ENCODE peak calls at places on chromosomes 11 and 22, in five cellular contexts. One of them, this sample, is unnamed.

GRCh38 chr11:75934851-75935250 is 119.8 kb downstream of the UVRAG start:
- ATAC-seq in activated B cell treated with CpG ODN at 0.5 μM for 24 hours: no peak
- ATAC-seq in CD8-positive, alpha-beta T cell: no peak
- ATAC-seq in left lung: no peak
- ATAC-seq in heart right ventricle: no peak
- ATAC-seq in this sample: no peak

GRCh38 chr11:46710821-46711269 is 8.2 kb upstream of the F2 start:
- ATAC-seq in CD8-positive, alpha-beta T cell: no peak
- ATAC-seq in activated B cell treated with CpG ODN at 0.5 μM for 24 hours: no peak
- ATAC-seq in heart right ventricle: peak; percentile 92
- ATAC-seq in left lung: peak; percentile 72
- ATAC-seq in this sample: no peak

GRCh38 chr11:1839924-1840779 is 1.4 kb downstream of the TNNI2 start:
- ATAC-seq in heart right ventricle: no peak
- ATAC-seq in left lung: peak; percentile 48
- ATAC-seq in activated B cell treated with CpG ODN at 0.5 μM for 24 hours: peak; percentile 72
- ATAC-seq in CD8-positive, alpha-beta T cell: no peak
- ATAC-seq in this sample: peak; percentile 79

GRCh38 chr22:26763633-26764295 is 106.4 kb downstream of the MIAT start:
- ATAC-seq in heart right ventricle: no peak
- ATAC-seq in CD8-positive, alpha-beta T cell: no peak
- ATAC-seq in activated B cell treated with CpG ODN at 0.5 μM for 24 hours: no peak
- ATAC-seq in left lung: no peak
- ATAC-seq in this sample: no peak

GRCh38 chr11:35658028-35658948 is 4.3 kb upstream of the TRIM44 start:
- ATAC-seq in heart right ventricle: no peak
- ATAC-seq in left lung: no peak
- ATAC-seq in activated B cell treated with CpG ODN at 0.5 μM for 24 hours: no peak
- ATAC-seq in CD8-positive, alpha-beta T cell: no peak
- ATAC-seq in this sample: no peak

GRCh38 chr11:102757823-102758549 is 22.4 kb downstream of the MMP10 start:
- ATAC-seq in heart right ventricle: no peak
- ATAC-seq in left lung: peak; percentile 29
- ATAC-seq in activated B cell treated with CpG ODN at 0.5 μM for 24 hours: no peak
- ATAC-seq in CD8-positive, alpha-beta T cell: no peak
- ATAC-seq in this sample: no peak

GRCh38 chr11:21912280-21912679 is 280.6 kb upstream of the ANO5 start:
- ATAC-seq in CD8-positive, alpha-beta T cell: no peak
- ATAC-seq in activated B cell treated with CpG ODN at 0.5 μM for 24 hours: no peak
- ATAC-seq in left lung: peak; percentile 41
- ATAC-seq in heart right ventricle: no peak
- ATAC-seq in this sample: no peak

GRCh38 chr11:2156416-2157182 is 4.4 kb downstream of the INS start:
- ATAC-seq in CD8-positive, alpha-beta T cell: no peak
- ATAC-seq in activated B cell treated with CpG ODN at 0.5 μM for 24 hours: no peak
- ATAC-seq in heart right ventricle: peak; percentile 32
- ATAC-seq in left lung: peak; percentile 70
- ATAC-seq in this sample: no peak

GRCh38 chr11:15697437-15698236 is 582.9 kb downstream of the INSC start:
- ATAC-seq in left lung: no peak
- ATAC-seq in heart right ventricle: no peak
- ATAC-seq in activated B cell treated with CpG ODN at 0.5 μM for 24 hours: no peak
- ATAC-seq in CD8-positive, alpha-beta T cell: no peak
- ATAC-seq in this sample: peak; percentile 9

GRCh38 chr11:133104014-133104753 is 428.1 kb downstream of the OPCML start:
- ATAC-seq in heart right ventricle: no peak
- ATAC-seq in CD8-positive, alpha-beta T cell: no peak
- ATAC-seq in activated B cell treated with CpG ODN at 0.5 μM for 24 hours: no peak
- ATAC-seq in left lung: no peak
- ATAC-seq in this sample: no peak

GRCh38 chr11:38788591-38788990 is 2190.6 kb upstream of the RAG2 start:
- ATAC-seq in heart right ventricle: no peak
- ATAC-seq in CD8-positive, alpha-beta T cell: no peak
- ATAC-seq in activated B cell treated with CpG ODN at 0.5 μM for 24 hours: no peak
- ATAC-seq in left lung: no peak
- ATAC-seq in this sample: no peak

GRCh38 chr22:21045585-21046294 is at the start of gene LRRC74B:
- ATAC-seq in left lung: peak; percentile 97
- ATAC-seq in CD8-positive, alpha-beta T cell: peak; percentile 89
- ATAC-seq in activated B cell treated with CpG ODN at 0.5 μM for 24 hours: peak; percentile 92
- ATAC-seq in heart right ventricle: peak; percentile 92
- ATAC-seq in this sample: peak; percentile 95

GRCh38 chr11:74519719-74520118 is 26.2 kb upstream of the LIPT2 start:
- ATAC-seq in left lung: no peak
- ATAC-seq in CD8-positive, alpha-beta T cell: no peak
- ATAC-seq in activated B cell treated with CpG ODN at 0.5 μM for 24 hours: no peak
- ATAC-seq in heart right ventricle: no peak
- ATAC-seq in this sample: no peak

GRCh38 chr11:68107689-68108088 is 13.5 kb downstream of the CHKA start:
- ATAC-seq in heart right ventricle: no peak
- ATAC-seq in CD8-positive, alpha-beta T cell: no peak
- ATAC-seq in left lung: peak; percentile 66
- ATAC-seq in activated B cell treated with CpG ODN at 0.5 μM for 24 hours: no peak
- ATAC-seq in this sample: no peak

GRCh38 chr22:35076648-35077047 is 10.7 kb downstream of the ISX start:
- ATAC-seq in heart right ventricle: no peak
- ATAC-seq in left lung: no peak
- ATAC-seq in activated B cell treated with CpG ODN at 0.5 μM for 24 hours: no peak
- ATAC-seq in CD8-positive, alpha-beta T cell: no peak
- ATAC-seq in this sample: no peak

GRCh38 chr22:37416806-37417205 is 10.5 kb downstream of the ELFN2 start:
- ATAC-seq in CD8-positive, alpha-beta T cell: peak; percentile 46
- ATAC-seq in left lung: no peak
- ATAC-seq in activated B cell treated with CpG ODN at 0.5 μM for 24 hours: no peak
- ATAC-seq in heart right ventricle: no peak
- ATAC-seq in this sample: peak; percentile 2

GRCh38 chr22:43956383-43956782 is 1.1 kb downstream of the SAMM50 start:
- ATAC-seq in left lung: no peak
- ATAC-seq in CD8-positive, alpha-beta T cell: no peak
- ATAC-seq in heart right ventricle: no peak
- ATAC-seq in activated B cell treated with CpG ODN at 0.5 μM for 24 hours: no peak
- ATAC-seq in this sample: no peak

GRCh38 chr22:31504282-31504681 is 7.9 kb downstream of the SFI1 start:
- ATAC-seq in heart right ventricle: no peak
- ATAC-seq in CD8-positive, alpha-beta T cell: no peak
- ATAC-seq in left lung: no peak
- ATAC-seq in activated B cell treated with CpG ODN at 0.5 μM for 24 hours: no peak
- ATAC-seq in this sample: no peak

GRCh38 chr11:45142241-45142885 is 4.1 kb upstream of the PRDM11 start:
- ATAC-seq in activated B cell treated with CpG ODN at 0.5 μM for 24 hours: no peak
- ATAC-seq in heart right ventricle: no peak
- ATAC-seq in left lung: no peak
- ATAC-seq in CD8-positive, alpha-beta T cell: no peak
- ATAC-seq in this sample: no peak

GRCh38 chr22:32606181-32606580 is 131.6 kb downstream of the FBXO7 start:
- ATAC-seq in heart right ventricle: no peak
- ATAC-seq in CD8-positive, alpha-beta T cell: no peak
- ATAC-seq in left lung: no peak
- ATAC-seq in activated B cell treated with CpG ODN at 0.5 μM for 24 hours: no peak
- ATAC-seq in this sample: no peak

GRCh38 chr22:28817919-28818859 is 17.8 kb upstream of the XBP1 start:
- ATAC-seq in heart right ventricle: peak; percentile 79
- ATAC-seq in left lung: peak; percentile 76
- ATAC-seq in activated B cell treated with CpG ODN at 0.5 μM for 24 hours: no peak
- ATAC-seq in CD8-positive, alpha-beta T cell: no peak
- ATAC-seq in this sample: no peak

GRCh38 chr11:19974886-19975285 is 185.4 kb downstream of the DBX1 start:
- ATAC-seq in activated B cell treated with CpG ODN at 0.5 μM for 24 hours: no peak
- ATAC-seq in heart right ventricle: no peak
- ATAC-seq in CD8-positive, alpha-beta T cell: no peak
- ATAC-seq in left lung: no peak
- ATAC-seq in this sample: no peak

GRCh38 chr22:22616636-22617035 is 27.8 kb upstream of the GGTLC2 start:
- ATAC-seq in activated B cell treated with CpG ODN at 0.5 μM for 24 hours: peak; percentile 88
- ATAC-seq in CD8-positive, alpha-beta T cell: peak; percentile 36
- ATAC-seq in left lung: peak; percentile 31
- ATAC-seq in heart right ventricle: no peak
- ATAC-seq in this sample: peak; percentile 83

GRCh38 chr11:68528630-68529029 is 68.1 kb downstream of the PPP6R3 start:
- ATAC-seq in left lung: peak; percentile 35
- ATAC-seq in CD8-positive, alpha-beta T cell: peak; percentile 62
- ATAC-seq in activated B cell treated with CpG ODN at 0.5 μM for 24 hours: peak; percentile 75
- ATAC-seq in heart right ventricle: no peak
- ATAC-seq in this sample: peak; percentile 43

GRCh38 chr11:128544625-128545024 is 42.7 kb downstream of the ETS1 start:
- ATAC-seq in left lung: peak; percentile 37
- ATAC-seq in CD8-positive, alpha-beta T cell: peak; percentile 68
- ATAC-seq in activated B cell treated with CpG ODN at 0.5 μM for 24 hours: no peak
- ATAC-seq in heart right ventricle: peak; percentile 48
- ATAC-seq in this sample: no peak

GRCh38 chr11:94418123-94418770 is 17.0 kb upstream of the GPR83 start:
- ATAC-seq in activated B cell treated with CpG ODN at 0.5 μM for 24 hours: no peak
- ATAC-seq in CD8-positive, alpha-beta T cell: no peak
- ATAC-seq in left lung: no peak
- ATAC-seq in heart right ventricle: no peak
- ATAC-seq in this sample: no peak